ENCODE peak calls at places on chromosomes 13 and 19, in seven cellular contexts. H is RWPE2, T is breast epithelium, I is H1, C is Caco-2, G is adipocyte, D is pancreas. B is an unnamed sample. For H3K4me1, the result is how much of the 10 kb centered on the place peaks cover.

GRCh38 chr13:68872338-68872737 is 1235.3 kb upstream of the ATXN8OS start:
- DNase-seq in I (no peak), T (no peak), G (no peak), D (no peak), C (no peak), H (no peak), B (no peak)

GRCh38 chr13:28819748-28820098 is 416 bp upstream of the MTUS2 start:
- DNase-seq in H (no peak), D (peak), G (peak), T (no peak), C (peak), I (peak), B (peak)

GRCh38 chr13:109096101-109096500 is 466.7 kb downstream of the MYO16 start:
- DNase-seq in I (no peak), C (no peak), G (no peak), D (no peak), T (no peak), H (no peak), B (no peak)

GRCh38 chr13:113794086-113794485 is 35.1 kb downstream of the TMEM255B start:
- DNase-seq in D (no peak), C (no peak), I (no peak), H (no peak), G (no peak), T (peak), B (no peak)

GRCh38 chr19:11324079-11324661 is 15.3 kb downstream of the RAB3D start:
- DNase-seq in T (peak), H (peak), D (peak), I (no peak), C (no peak), G (peak), B (peak)

GRCh38 chr13:109586509-109587346 is 199.7 kb downstream of the IRS2 start:
- DNase-seq in T (no peak), D (no peak), G (no peak), C (peak), I (no peak), H (no peak), B (peak)

GRCh38 chr13:110382229-110382628 is 75.1 kb downstream of the COL4A2 start:
- DNase-seq in C (no peak), I (no peak), D (no peak), H (no peak), G (peak), T (no peak), B (peak)

GRCh38 chr13:23510544-23510916 is 59.7 kb upstream of the TNFRSF19 start:
- DNase-seq in G (peak), D (no peak), T (no peak), H (no peak), I (no peak), C (no peak), B (peak)

GRCh38 chr13:90233933-90234672 is 1113.4 kb upstream of the MIR17HG start:
- DNase-seq in C (no peak), T (no peak), H (no peak), G (no peak), I (no peak), D (no peak), B (no peak)

DNA sequence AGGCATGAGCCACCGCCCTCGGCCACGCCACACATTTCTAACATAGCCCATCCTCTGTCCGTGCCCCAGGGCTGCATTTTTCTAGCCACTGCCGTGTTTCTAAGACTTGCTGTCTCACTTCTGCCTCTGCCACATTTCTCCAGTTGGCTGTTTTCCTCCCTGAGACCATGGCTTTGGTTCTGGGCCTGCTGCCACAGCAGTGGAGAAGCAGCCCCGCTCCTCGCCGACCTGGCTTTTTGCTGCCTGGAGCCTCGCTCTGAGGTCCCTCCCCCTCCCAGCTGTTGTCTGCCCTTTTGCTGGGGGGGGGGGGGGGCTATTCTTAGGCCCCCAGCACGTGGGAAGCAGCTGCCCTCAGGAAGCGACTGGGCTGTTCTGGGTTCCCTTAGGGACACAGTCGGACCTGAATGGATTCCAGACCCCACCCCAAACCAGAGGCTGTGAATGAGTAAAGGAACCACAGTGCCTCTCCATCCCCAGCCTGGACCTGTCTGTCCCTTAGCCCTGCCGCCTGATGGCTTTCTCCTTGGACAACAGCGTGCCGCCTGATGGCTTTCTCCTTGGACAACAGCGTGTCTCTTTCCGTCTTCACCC is 3.3 kb downstream of the GYS1 start:
- DNase-seq in T (no peak), G (no peak), C (peak), I (no peak), D (no peak), H (no peak), B (peak)
- H3K4me1 ChIP-seq in T (under half), G (under half), C (under half), I (under half), D (under half), H (under half), B (under half)

DNA sequence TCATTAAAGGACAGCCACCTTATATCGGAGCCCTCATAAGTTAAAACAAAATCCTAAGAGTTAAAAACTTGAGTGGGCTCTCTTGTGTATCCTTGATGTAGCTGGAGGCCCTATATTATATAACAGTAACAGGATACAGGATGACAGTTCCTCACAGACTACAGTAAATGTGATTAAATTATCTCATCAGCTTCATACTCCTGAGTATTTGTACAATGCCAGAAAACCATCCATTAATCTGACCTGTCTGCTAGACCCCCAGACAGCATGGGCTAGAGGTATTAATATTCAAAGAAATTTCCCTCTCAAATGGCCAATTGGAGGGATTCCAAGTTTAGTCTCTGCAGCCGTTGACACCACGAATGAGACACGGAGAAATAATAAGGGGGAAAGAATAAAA is 155.7 kb upstream of the KLF12 start:
- DNase-seq in T (no peak), G (no peak), C (no peak), D (no peak), H (no peak), I (no peak), B (no peak)
- H3K4me1 ChIP-seq in T (under half), G (under half), C (under half), D (under half), H (under half), I (under half), B (under half)

GRCh38 chr13:99207511-99207910 is 6.9 kb downstream of the UBAC2 start:
- DNase-seq in D (no peak), G (no peak), I (peak), T (no peak), C (no peak), H (no peak), B (no peak)

GRCh38 chr13:99208185-99208584 is 7.5 kb downstream of the UBAC2 start:
- DNase-seq in T (no peak), D (no peak), I (peak), H (no peak), G (no peak), C (no peak), B (no peak)

GRCh38 chr13:99206873-99207272 is 6.2 kb downstream of the UBAC2 start:
- DNase-seq in I (no peak), H (no peak), G (no peak), C (no peak), D (no peak), T (no peak), B (no peak)

GRCh38 chr13:99205621-99206220 is 5.1 kb downstream of the UBAC2 start:
- DNase-seq in H (no peak), T (no peak), G (no peak), D (no peak), I (peak), C (no peak), B (no peak)

DNA sequence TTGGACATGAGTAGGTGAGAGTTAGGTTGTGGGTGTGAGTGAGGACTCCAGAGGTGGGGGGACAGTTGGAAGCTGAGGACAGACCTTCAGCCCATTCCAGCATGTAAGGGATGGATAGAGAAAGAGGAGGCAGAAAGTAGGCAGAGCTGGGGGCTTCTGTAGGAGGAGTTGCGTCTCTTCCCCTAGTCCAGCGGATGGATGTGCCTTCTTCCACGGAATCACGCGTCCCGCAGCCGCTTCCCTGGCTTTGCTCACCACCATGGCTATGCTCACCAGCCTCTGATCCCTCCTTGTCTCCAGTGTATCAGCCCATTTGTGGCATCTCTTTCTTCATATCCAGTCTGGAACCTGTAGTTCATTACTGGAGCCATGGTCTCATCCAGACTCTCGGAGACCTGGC is 5.6 kb downstream of the UBAC2 start:
- DNase-seq in I (no peak), G (no peak), H (no peak), D (no peak), T (no peak), C (no peak), B (no peak)
- H3K4me1 ChIP-seq in I (under half), G (under half), H (under half), D (under half), T (under half), C (under half), B (under half)

GRCh38 chr19:14114439-14114838 is 3.1 kb downstream of the PRKACA start:
- DNase-seq in C (no peak), G (no peak), D (no peak), I (no peak), T (no peak), H (no peak), B (no peak)

GRCh38 chr19:14113762-14114414 is 3.7 kb downstream of the PRKACA start:
- DNase-seq in I (peak), G (no peak), D (peak), H (no peak), C (no peak), T (no peak), B (no peak)

GRCh38 chr19:14116525-14116917 is 1.0 kb downstream of the PRKACA start:
- DNase-seq in D (no peak), H (no peak), G (peak), I (no peak), C (no peak), T (no peak), B (no peak)

GRCh38 chr19:14115761-14116160 is 1.8 kb downstream of the PRKACA start:
- DNase-seq in T (no peak), D (no peak), G (no peak), I (no peak), C (no peak), H (no peak), B (no peak)

DNA sequence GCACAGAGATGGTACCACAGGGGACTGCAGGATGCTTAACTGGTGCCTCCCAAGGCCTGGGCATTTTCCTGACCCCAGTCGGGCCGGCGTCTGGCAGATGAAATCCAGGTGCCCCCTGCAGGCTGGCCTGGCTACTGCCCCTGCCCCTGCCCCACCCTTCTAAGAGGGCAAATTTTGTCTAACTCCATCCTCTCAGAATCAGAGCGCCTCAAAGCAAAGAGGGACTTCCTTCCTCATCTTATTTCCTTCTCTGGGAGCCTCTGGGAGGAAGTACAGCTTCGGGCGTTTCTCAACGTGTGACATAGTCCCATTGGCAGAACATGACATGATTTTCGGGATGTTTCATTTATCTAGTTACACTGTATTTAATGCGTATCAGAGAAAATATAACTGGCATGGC is 2.7 kb downstream of the PRKACA start:
- DNase-seq in G (peak), C (no peak), I (peak), D (peak), H (no peak), T (no peak), B (peak)
- H3K4me1 ChIP-seq in G (half or more), C (under half), I (under half), D (under half), H (under half), T (under half), B (under half)

GRCh38 chr19:18648971-18649310 is 12.1 kb downstream of the KLHL26 start:
- DNase-seq in T (no peak), C (no peak), I (no peak), G (no peak), D (no peak), H (no peak), B (peak)
- H3K4me1 ChIP-seq in T (under half), C (under half), I (under half), G (under half), D (under half), H (under half), B (under half)

GRCh38 chr19:12789098-12789903 is 2.0 kb upstream of the JUNB start:
- DNase-seq in I (no peak), H (no peak), T (no peak), G (no peak), C (no peak), D (no peak), B (no peak)

GRCh38 chr19:12787458-12787857 is 3.8 kb upstream of the JUNB start:
- DNase-seq in I (no peak), C (no peak), T (no peak), D (no peak), G (no peak), H (no peak), B (no peak)

GRCh38 chr19:12786950-12787349 is 4.3 kb upstream of the JUNB start:
- DNase-seq in H (no peak), I (no peak), G (no peak), C (no peak), T (no peak), D (no peak), B (no peak)

GRCh38 chr19:12788682-12789097 is 2.6 kb upstream of the JUNB start:
- DNase-seq in G (peak), I (no peak), C (no peak), D (peak), H (peak), T (no peak), B (no peak)

GRCh38 chr19:12788025-12788681 is 3.1 kb upstream of the JUNB start:
- DNase-seq in T (no peak), I (no peak), D (no peak), H (no peak), G (peak), C (no peak), B (no peak)
- H3K4me1 ChIP-seq in T (under half), I (under half), D (under half), H (half or more), G (half or more), C (under half), B (half or more)

B was measured in trophoblast cell.